ENCODE peak calls at places on chromosomes 13 and 19, in seven cellular contexts. I, N, T, F, X, Q and E are unnamed samples.

GRCh38 chr19:12365094-12365371 is 450 bp downstream of the ZNF442 start:
- DNase-seq in I (no peak), N (no peak), T (no peak), F (no peak), X (no peak), Q (no peak), E (peak)

GRCh38 chr13:95457294-95457693 is 95.2 kb upstream of the CLDN10 start:
- DNase-seq in I (no peak), N (no peak), T (no peak), F (no peak), X (no peak), Q (no peak), E (no peak)

GRCh38 chr13:32783067-32783466 is 196.8 kb downstream of the PDS5B start:
- DNase-seq in I (no peak), N (no peak), T (no peak), F (no peak), X (no peak), Q (no peak), E (peak)

GRCh38 chr13:80988752-80989151 is 647.8 kb upstream of the SPRY2 start:
- DNase-seq in I (no peak), N (no peak), T (no peak), F (no peak), X (no peak), Q (no peak), E (no peak)

GRCh38 chr13:101614491-101614890 is 162.0 kb downstream of the ITGBL1 start:
- DNase-seq in I (no peak), N (no peak), T (no peak), F (no peak), X (no peak), Q (no peak), E (no peak)

GRCh38 chr19:31055454-31055853 is 293.8 kb downstream of the TSHZ3 start:
- DNase-seq in I (no peak), N (no peak), T (no peak), F (no peak), X (no peak), Q (no peak), E (no peak)

GRCh38 chr13:97369269-97369893 is 64.6 kb upstream of the RAP2A start:
- DNase-seq in I (no peak), N (no peak), T (peak), F (no peak), X (no peak), Q (no peak), E (peak)

GRCh38 chr13:109569938-109570711 is 216.3 kb downstream of the IRS2 start:
- DNase-seq in I (no peak), N (no peak), T (no peak), F (no peak), X (no peak), Q (peak), E (no peak)

GRCh38 chr19:37989855-37990254 is 82.8 kb downstream of the SIPA1L3 start:
- DNase-seq in I (no peak), N (no peak), T (no peak), F (no peak), X (no peak), Q (no peak), E (no peak)

GRCh38 chr19:14494910-14495677 is 833 bp downstream of the GIPC1 start:
- DNase-seq in I (no peak), N (no peak), T (no peak), F (no peak), X (no peak), Q (no peak), E (no peak)